ENCODE peak calls at places on chromosomes 16 and 17, in four cellular contexts. One of them, this sample, is unnamed.

GRCh38 chr17:74569001-74569391 is 1.7 kb upstream of the CD300H start:
- DNase-seq in spleen: no peak
- DNase-seq in fibroblast of pulmonary artery: no peak
- DNase-seq in dorsolateral prefrontal cortex: no peak
- DNase-seq in this sample: no peak

GRCh38 chr16:59510008-59510424 is 775.9 kb upstream of the GOT2 start:
- DNase-seq in spleen: no peak
- DNase-seq in fibroblast of pulmonary artery: no peak
- DNase-seq in dorsolateral prefrontal cortex: peak; percentile 53
- DNase-seq in this sample: no peak

GRCh38 chr17:64358261-64358788 is 32.3 kb downstream of the PECAM1 start:
- DNase-seq in spleen: no peak
- DNase-seq in fibroblast of pulmonary artery: no peak
- DNase-seq in dorsolateral prefrontal cortex: no peak
- DNase-seq in this sample: peak; percentile 36

GRCh38 chr16:58128721-58129096 is 472 bp downstream of the CFAP20 start:
- DNase-seq in spleen: no peak
- DNase-seq in fibroblast of pulmonary artery: no peak
- DNase-seq in dorsolateral prefrontal cortex: no peak
- DNase-seq in this sample: no peak

GRCh38 chr16:77169650-77170236 is 21.2 kb upstream of the MON1B start:
- DNase-seq in spleen: no peak
- DNase-seq in fibroblast of pulmonary artery: peak; percentile 54
- DNase-seq in dorsolateral prefrontal cortex: peak; percentile 41
- DNase-seq in this sample: peak; percentile 33

GRCh38 chr17:43427362-43428043 is 28.7 kb downstream of the ARL4D start:
- DNase-seq in spleen: no peak
- DNase-seq in fibroblast of pulmonary artery: no peak
- DNase-seq in dorsolateral prefrontal cortex: no peak
- DNase-seq in this sample: no peak

GRCh38 chr16:17395849-17396480 is 74.8 kb downstream of the XYLT1 start:
- DNase-seq in spleen: no peak
- DNase-seq in fibroblast of pulmonary artery: peak; percentile 21
- DNase-seq in dorsolateral prefrontal cortex: no peak
- DNase-seq in this sample: peak; percentile 50

GRCh38 chr17:51604299-51605020 is 344.1 kb downstream of the UTP18 start:
- DNase-seq in spleen: no peak
- DNase-seq in fibroblast of pulmonary artery: no peak
- DNase-seq in dorsolateral prefrontal cortex: no peak
- DNase-seq in this sample: no peak

GRCh38 chr17:61406871-61407210 is 7.2 kb downstream of the TBX2 start:
- DNase-seq in spleen: peak; percentile 56
- DNase-seq in fibroblast of pulmonary artery: no peak
- DNase-seq in dorsolateral prefrontal cortex: no peak
- DNase-seq in this sample: no peak

GRCh38 chr16:11909653-11910551 is 5.9 kb downstream of the GSPT1 start:
- DNase-seq in spleen: no peak
- DNase-seq in fibroblast of pulmonary artery: no peak
- DNase-seq in dorsolateral prefrontal cortex: no peak
- DNase-seq in this sample: peak; percentile 92

GRCh38 chr17:66183529-66183928 is 8.4 kb downstream of the CEP112 start:
- DNase-seq in spleen: no peak
- DNase-seq in fibroblast of pulmonary artery: no peak
- DNase-seq in dorsolateral prefrontal cortex: no peak
- DNase-seq in this sample: no peak

GRCh38 chr17:82531431-82531881 is 11.9 kb downstream of the FOXK2 start:
- DNase-seq in spleen: no peak
- DNase-seq in fibroblast of pulmonary artery: peak; percentile 64
- DNase-seq in dorsolateral prefrontal cortex: no peak
- DNase-seq in this sample: peak; percentile 68

GRCh38 chr16:1331712-1332617 is 1.5 kb upstream of the BAIAP3 start:
- DNase-seq in spleen: peak; percentile 93
- DNase-seq in fibroblast of pulmonary artery: peak; percentile 84
- DNase-seq in dorsolateral prefrontal cortex: no peak
- DNase-seq in this sample: peak; percentile 73

GRCh38 chr16:16982614-16983013 is 488.1 kb downstream of the XYLT1 start:
- DNase-seq in spleen: no peak
- DNase-seq in fibroblast of pulmonary artery: no peak
- DNase-seq in dorsolateral prefrontal cortex: no peak
- DNase-seq in this sample: no peak

GRCh38 chr16:58046936-58047335 is 21.4 kb downstream of the MMP15 start:
- DNase-seq in spleen: no peak
- DNase-seq in fibroblast of pulmonary artery: no peak
- DNase-seq in dorsolateral prefrontal cortex: no peak
- DNase-seq in this sample: no peak

GRCh38 chr17:66412857-66413563 is 110.6 kb downstream of the PRKCA start:
- DNase-seq in spleen: no peak
- DNase-seq in fibroblast of pulmonary artery: no peak
- DNase-seq in dorsolateral prefrontal cortex: no peak
- DNase-seq in this sample: peak; percentile 27

GRCh38 chr17:49136335-49136734 is 3.8 kb downstream of the B4GALNT2 start:
- DNase-seq in spleen: no peak
- DNase-seq in fibroblast of pulmonary artery: no peak
- DNase-seq in dorsolateral prefrontal cortex: no peak
- DNase-seq in this sample: no peak

GRCh38 chr17:49132317-49132698 is 261 bp upstream of the B4GALNT2 start:
- DNase-seq in spleen: no peak
- DNase-seq in fibroblast of pulmonary artery: no peak
- DNase-seq in dorsolateral prefrontal cortex: no peak
- DNase-seq in this sample: no peak

GRCh38 chr17:49130891-49131290 is 1.7 kb upstream of the B4GALNT2 start:
- DNase-seq in spleen: no peak
- DNase-seq in fibroblast of pulmonary artery: no peak
- DNase-seq in dorsolateral prefrontal cortex: no peak
- DNase-seq in this sample: no peak

GRCh38 chr17:49132699-49133364 is at the start of gene B4GALNT2:
- DNase-seq in spleen: no peak
- DNase-seq in fibroblast of pulmonary artery: no peak
- DNase-seq in dorsolateral prefrontal cortex: no peak
- DNase-seq in this sample: no peak
- H3K4me3 ChIP-seq in spleen: peak within 1 kb of the TSS; percentile 27
- H3K4me3 ChIP-seq in fibroblast of pulmonary artery: peak within 1 kb of the TSS; percentile 24
- H3K4me3 ChIP-seq in dorsolateral prefrontal cortex: peak within 1 kb of the TSS; percentile 25
- H3K4me3 ChIP-seq in this sample: peak within 1 kb of the TSS; percentile 57

DNA sequence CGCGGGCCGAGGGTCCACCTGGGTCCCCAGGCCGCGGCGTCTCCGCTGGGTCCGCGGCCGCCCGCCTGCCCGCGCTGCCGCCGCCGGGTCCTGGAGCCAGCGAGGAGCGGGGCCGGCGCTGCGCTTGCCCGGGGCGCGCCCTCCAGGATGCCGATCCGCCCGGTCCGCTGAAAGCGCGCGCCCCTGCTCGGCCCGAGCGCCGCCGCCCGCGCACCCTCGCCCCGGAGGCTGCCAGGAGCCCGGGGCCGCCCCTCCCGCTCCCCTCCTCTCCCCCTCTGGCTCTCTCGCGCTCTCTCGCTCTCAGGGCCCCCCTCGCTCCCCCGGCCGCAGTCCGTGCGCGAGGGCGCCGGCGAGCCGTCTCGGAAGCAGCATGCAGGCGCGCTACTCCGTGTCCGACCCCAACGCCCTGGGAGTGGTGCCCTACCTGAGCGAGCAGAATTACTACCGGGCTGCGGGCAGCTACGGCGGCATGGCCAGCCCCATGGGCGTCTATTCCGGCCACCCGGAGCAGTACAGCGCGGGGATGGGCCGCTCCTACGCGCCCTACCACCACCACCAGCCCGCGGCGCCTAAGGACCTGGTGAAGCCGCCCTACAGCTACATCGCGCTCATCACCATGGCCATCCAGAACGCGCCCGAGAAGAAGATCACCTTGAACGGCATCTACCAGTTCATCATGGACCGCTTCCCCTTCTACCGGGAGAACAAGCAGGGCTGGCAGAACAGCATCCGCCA is 504 bp downstream of the FOXC2 start:
- DNase-seq in spleen: peak; percentile 71
- DNase-seq in fibroblast of pulmonary artery: peak; percentile 66
- DNase-seq in dorsolateral prefrontal cortex: no peak
- DNase-seq in this sample: peak; percentile 61
- H3K4me3 ChIP-seq in spleen: peak overlapping the region; percentile 36
- H3K4me3 ChIP-seq in fibroblast of pulmonary artery: peak overlapping the region; percentile 77
- H3K4me3 ChIP-seq in dorsolateral prefrontal cortex: peak overlapping the region; percentile 43
- H3K4me3 ChIP-seq in this sample: peak overlapping the region; percentile 71

GRCh38 chr16:80580109-80580832 is 39.5 kb downstream of the DYNLRB2 start:
- DNase-seq in spleen: no peak
- DNase-seq in fibroblast of pulmonary artery: peak; percentile 22
- DNase-seq in dorsolateral prefrontal cortex: no peak
- DNase-seq in this sample: peak; percentile 28

GRCh38 chr16:80583466-80583865 is 42.7 kb downstream of the DYNLRB2 start:
- DNase-seq in spleen: no peak
- DNase-seq in fibroblast of pulmonary artery: peak; percentile 42
- DNase-seq in dorsolateral prefrontal cortex: no peak
- DNase-seq in this sample: peak; percentile 72

GRCh38 chr16:80591071-80591935 is 50.5 kb downstream of the DYNLRB2 start:
- DNase-seq in spleen: no peak
- DNase-seq in fibroblast of pulmonary artery: no peak
- DNase-seq in dorsolateral prefrontal cortex: no peak
- DNase-seq in this sample: no peak

GRCh38 chr16:80586476-80586875 is 45.7 kb downstream of the DYNLRB2 start:
- DNase-seq in spleen: no peak
- DNase-seq in fibroblast of pulmonary artery: no peak
- DNase-seq in dorsolateral prefrontal cortex: no peak
- DNase-seq in this sample: no peak

DNA sequence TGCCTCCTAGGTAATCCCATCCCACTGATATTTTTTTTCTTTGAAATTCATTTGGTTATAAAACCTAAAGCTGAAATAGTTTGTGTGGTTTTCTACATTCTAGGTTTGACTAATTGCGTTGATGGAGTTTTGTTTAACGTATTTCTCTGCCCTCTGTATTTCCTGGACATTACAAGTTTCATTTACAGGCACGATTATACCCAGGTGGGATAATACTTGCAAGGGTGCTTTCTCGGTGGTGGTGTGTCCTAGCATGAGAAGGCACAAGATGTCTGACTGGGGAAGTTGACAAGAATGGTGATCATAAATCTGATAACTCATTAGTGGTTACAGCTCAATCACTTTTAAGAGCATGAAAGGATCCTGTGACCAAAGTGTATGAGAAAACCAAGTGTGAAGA is 45.0 kb downstream of the DYNLRB2 start:
- DNase-seq in spleen: no peak
- DNase-seq in fibroblast of pulmonary artery: no peak
- DNase-seq in dorsolateral prefrontal cortex: no peak
- DNase-seq in this sample: no peak
- H3K4me3 ChIP-seq in spleen: no peak overlapping the region
- H3K4me3 ChIP-seq in fibroblast of pulmonary artery: no peak overlapping the region
- H3K4me3 ChIP-seq in dorsolateral prefrontal cortex: no peak overlapping the region
- H3K4me3 ChIP-seq in this sample: no peak overlapping the region

GRCh38 chr16:85611455-85612190 is 1.5 kb upstream of the GSE1 start:
- DNase-seq in spleen: peak; percentile 89
- DNase-seq in fibroblast of pulmonary artery: peak; percentile 69
- DNase-seq in dorsolateral prefrontal cortex: peak; percentile 82
- DNase-seq in this sample: peak; percentile 81
- H3K4me3 ChIP-seq in spleen: peak overlapping the region; percentile 62
- H3K4me3 ChIP-seq in fibroblast of pulmonary artery: peak overlapping the region; percentile 49
- H3K4me3 ChIP-seq in dorsolateral prefrontal cortex: peak overlapping the region; percentile 59
- H3K4me3 ChIP-seq in this sample: peak overlapping the region; percentile 68